ENCODE peak calls at places on chromosomes 2 and 18, in four cellular contexts. Z, B, P and K are unnamed samples.

GRCh38 chr2:161981016-161981415 is 93.0 kb downstream of the DPP4 start:
- DNase-seq in Z (no peak), B (no peak), P (no peak), K (no peak)

GRCh38 chr2:156436477-156437085 is 402 bp downstream of the GPD2 start:
- DNase-seq in Z (no peak), B (no peak), P (no peak), K (peak)

GRCh38 chr18:5543036-5543671 is 643 bp downstream of the EPB41L3 start:
- DNase-seq in Z (no peak), B (no peak), P (peak), K (no peak)

GRCh38 chr18:33960393-33960792 is 264.3 kb downstream of the NOL4 start:
- DNase-seq in Z (no peak), B (no peak), P (no peak), K (no peak)

GRCh38 chr2:150911766-150912280 is 349.8 kb downstream of the RBM43 start:
- DNase-seq in Z (no peak), B (peak), P (no peak), K (peak)

GRCh38 chr2:170573660-170574059 is 141.5 kb upstream of the SP5 start:
- DNase-seq in Z (no peak), B (peak), P (no peak), K (no peak)

GRCh38 chr18:48773821-48774220 is 176.9 kb downstream of the SMAD7 start:
- DNase-seq in Z (no peak), B (no peak), P (no peak), K (no peak)

GRCh38 chr18:14767474-14767873 is 19.5 kb downstream of the ANKRD30B start:
- DNase-seq in Z (no peak), B (no peak), P (no peak), K (no peak)

GRCh38 chr18:44392933-44393332 is 287.8 kb upstream of the SETBP1 start:
- DNase-seq in Z (no peak), B (no peak), P (no peak), K (no peak)

GRCh38 chr2:239896075-239896474 is 129.1 kb downstream of the NDUFA10 start:
- DNase-seq in Z (no peak), B (no peak), P (no peak), K (no peak)

GRCh38 chr2:164735309-164735919 is 106.2 kb downstream of the COBLL1 start:
- DNase-seq in Z (no peak), B (no peak), P (no peak), K (no peak)

GRCh38 chr2:190451561-190452176 is 43.5 kb downstream of the MFSD6 start:
- DNase-seq in Z (no peak), B (no peak), P (no peak), K (no peak)

GRCh38 chr18:79203017-79203605 is 133.9 kb downstream of the ATP9B start:
- DNase-seq in Z (no peak), B (no peak), P (no peak), K (no peak)

GRCh38 chr2:220318508-220318907 is 691.1 kb downstream of the SLC4A3 start:
- DNase-seq in Z (no peak), B (no peak), P (no peak), K (no peak)

GRCh38 chr2:130834091-130834922 is 2.4 kb upstream of the ARHGEF4 start:
- DNase-seq in Z (no peak), B (peak), P (no peak), K (no peak)

GRCh38 chr2:188725981-188726380 is 248.2 kb upstream of the COL3A1 start:
- DNase-seq in Z (no peak), B (no peak), P (no peak), K (no peak)

GRCh38 chr2:115910270-115910669 is 1467.8 kb downstream of the DPP10 start:
- DNase-seq in Z (no peak), B (no peak), P (peak), K (no peak)

GRCh38 chr2:238945433-238946150 is 97.7 kb downstream of the TWIST2 start:
- DNase-seq in Z (no peak), B (peak), P (no peak), K (peak)

GRCh38 chr2:238338710-238339394 is 18.5 kb downstream of the TRAF3IP1 start:
- DNase-seq in Z (no peak), B (no peak), P (no peak), K (no peak)

GRCh38 chr2:7427293-7428060 is 510.3 kb downstream of the RNF144A start:
- DNase-seq in Z (peak), B (peak), P (peak), K (peak)

GRCh38 chr2:196176142-196176738 is 4.9 kb upstream of the STK17B start:
- DNase-seq in Z (peak), B (no peak), P (no peak), K (no peak)

GRCh38 chr18:48885266-48885950 is 65.4 kb downstream of the SMAD7 start:
- DNase-seq in Z (no peak), B (no peak), P (no peak), K (no peak)

GRCh38 chr2:233332125-233332524 is 22.2 kb upstream of the DGKD start:
- DNase-seq in Z (no peak), B (no peak), P (no peak), K (no peak)

GRCh38 chr18:3451989-3452749 is 2.2 kb downstream of the TGIF1 start:
- DNase-seq in Z (no peak), B (no peak), P (peak), K (no peak)

GRCh38 chr2:191693151-191693550 is 15.2 kb downstream of the NABP1 start:
- DNase-seq in Z (no peak), B (no peak), P (no peak), K (no peak)

GRCh38 chr2:84077504-84077903 is 381.6 kb downstream of the SUCLG1 start:
- DNase-seq in Z (no peak), B (peak), P (peak), K (peak)

GRCh38 chr2:17878222-17879136 is at the start of gene KCNS3:
- DNase-seq in Z (no peak), B (no peak), P (peak), K (peak)

GRCh38 chr2:3563521-3563976 is 5.4 kb upstream of the RNASEH1 start:
- DNase-seq in Z (peak), B (no peak), P (no peak), K (no peak)

GRCh38 chr2:71071681-71072398 is 3.4 kb downstream of the NAGK start:
- DNase-seq in Z (peak), B (no peak), P (no peak), K (no peak)

GRCh38 chr2:174120346-174120745 is 128.0 kb downstream of the OLA1 start:
- DNase-seq in Z (no peak), B (peak), P (no peak), K (peak)

GRCh38 chr2:191905336-191905735 is 58.4 kb upstream of the CAVIN2 start:
- DNase-seq in Z (no peak), B (no peak), P (no peak), K (no peak)

GRCh38 chr18:22169889-22170420 is 566 bp downstream of the GATA6 start:
- DNase-seq in Z (no peak), B (peak), P (peak), K (no peak)

GRCh38 chr2:119414894-119415293 is 16.8 kb upstream of the TMEM37 start:
- DNase-seq in Z (no peak), B (no peak), P (no peak), K (no peak)

GRCh38 chr2:242075683-242076082 is 206.2 kb downstream of the RTP5 start:
- DNase-seq in Z (no peak), B (no peak), P (no peak), K (peak)

GRCh38 chr2:242075163-242075562 is 205.6 kb downstream of the RTP5 start:
- DNase-seq in Z (no peak), B (no peak), P (no peak), K (no peak)
- TF ChIP-seq PBX3 in Z (no peak), B (no peak), P (no peak), K (no peak)

GRCh38 chr2:68936462-68936861 is 16.2 kb downstream of the GKN2 start:
- DNase-seq in Z (no peak), B (no peak), P (no peak), K (no peak)
- TF ChIP-seq PBX3 in Z (no peak), B (no peak), P (no peak), K (no peak)

GRCh38 chr2:168797286-168797655 is 5.2 kb upstream of the NOSTRIN start:
- DNase-seq in Z (no peak), B (no peak), P (no peak), K (peak)

GRCh38 chr2:168796583-168797285 is 5.7 kb upstream of the NOSTRIN start:
- DNase-seq in Z (no peak), B (no peak), P (no peak), K (no peak)

GRCh38 chr2:168801456-168801855 is 981 bp upstream of the NOSTRIN start:
- DNase-seq in Z (no peak), B (no peak), P (no peak), K (no peak)

GRCh38 chr2:168798076-168798887 is 4.2 kb upstream of the NOSTRIN start:
- DNase-seq in Z (no peak), B (no peak), P (no peak), K (no peak)

DNA sequence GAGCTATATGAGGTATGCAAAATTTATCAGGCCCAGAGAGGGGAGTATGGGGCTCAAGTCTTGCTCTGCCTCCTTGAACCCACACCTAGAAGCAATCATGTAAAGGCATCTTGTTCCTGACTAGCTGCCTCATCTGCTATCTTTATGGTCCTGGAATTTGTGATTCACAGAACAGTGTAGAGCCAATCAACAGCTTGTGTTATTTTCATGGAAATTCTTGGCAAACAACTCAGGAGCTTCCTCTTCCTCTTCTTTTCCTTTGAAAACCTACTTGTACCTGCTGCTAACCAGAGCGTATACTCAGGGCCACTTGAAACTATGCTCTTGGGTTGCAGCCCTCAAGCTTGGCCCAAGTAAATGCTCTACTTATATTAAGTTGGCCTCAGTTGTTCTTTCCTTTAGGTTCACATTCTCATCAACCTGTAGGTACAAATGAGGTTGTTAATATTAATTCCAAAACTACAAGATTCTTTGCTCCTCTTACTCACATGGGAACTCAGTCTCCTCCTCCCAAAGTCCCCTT is 3.5 kb upstream of the NOSTRIN start:
- DNase-seq in Z (no peak), B (no peak), P (no peak), K (no peak)
- TF ChIP-seq PBX3 in Z (no peak), B (no peak), P (no peak), K (no peak)

DNA sequence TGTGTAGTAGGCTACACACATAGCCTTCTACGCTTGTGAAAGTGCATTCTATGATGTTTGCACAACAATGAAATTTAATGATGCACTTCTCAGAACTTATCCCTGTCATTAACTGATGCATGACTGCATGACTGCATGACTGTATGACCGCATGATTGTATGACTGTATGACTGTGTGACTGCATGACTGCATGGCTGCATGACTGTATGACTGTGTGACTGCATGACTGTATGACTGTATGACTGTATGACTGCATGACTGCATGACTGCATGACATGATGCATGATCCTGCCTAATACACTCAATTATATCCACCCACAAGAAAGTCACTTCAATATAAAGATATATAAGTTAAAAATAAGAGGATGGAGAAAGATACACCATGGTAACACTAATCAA is 365.4 kb upstream of the FSIP2 start:
- DNase-seq in Z (no peak), B (no peak), P (no peak), K (no peak)
- TF ChIP-seq PBX3 in Z (no peak), B (no peak), P (no peak), K (no peak)

GRCh38 chr2:96524482-96525210 is 11.9 kb upstream of the ARID5A start:
- DNase-seq in Z (no peak), B (no peak), P (no peak), K (no peak)

GRCh38 chr2:96525211-96525507 is 11.4 kb upstream of the ARID5A start:
- DNase-seq in Z (no peak), B (no peak), P (no peak), K (no peak)

GRCh38 chr2:96522304-96523203 is 14.0 kb upstream of the ARID5A start:
- DNase-seq in Z (no peak), B (no peak), P (no peak), K (no peak)

GRCh38 chr2:96526101-96526591 is 10.4 kb upstream of the ARID5A start:
- DNase-seq in Z (no peak), B (no peak), P (no peak), K (no peak)

GRCh38 chr2:96523659-96524481 is 12.7 kb upstream of the ARID5A start:
- DNase-seq in Z (no peak), B (no peak), P (no peak), K (no peak)
- TF ChIP-seq PBX3 in Z (no peak), B (no peak), P (no peak), K (no peak)

GRCh38 chr2:134144081-134144596 is 109.7 kb upstream of the MGAT5 start:
- DNase-seq in Z (no peak), B (no peak), P (no peak), K (no peak)

GRCh38 chr2:134143568-134143967 is 110.3 kb upstream of the MGAT5 start:
- DNase-seq in Z (no peak), B (no peak), P (no peak), K (no peak)

GRCh38 chr2:134141598-134142340 is 112.1 kb upstream of the MGAT5 start:
- DNase-seq in Z (no peak), B (no peak), P (no peak), K (no peak)

GRCh38 chr2:134142341-134142738 is 111.5 kb upstream of the MGAT5 start:
- DNase-seq in Z (no peak), B (no peak), P (no peak), K (no peak)

DNA sequence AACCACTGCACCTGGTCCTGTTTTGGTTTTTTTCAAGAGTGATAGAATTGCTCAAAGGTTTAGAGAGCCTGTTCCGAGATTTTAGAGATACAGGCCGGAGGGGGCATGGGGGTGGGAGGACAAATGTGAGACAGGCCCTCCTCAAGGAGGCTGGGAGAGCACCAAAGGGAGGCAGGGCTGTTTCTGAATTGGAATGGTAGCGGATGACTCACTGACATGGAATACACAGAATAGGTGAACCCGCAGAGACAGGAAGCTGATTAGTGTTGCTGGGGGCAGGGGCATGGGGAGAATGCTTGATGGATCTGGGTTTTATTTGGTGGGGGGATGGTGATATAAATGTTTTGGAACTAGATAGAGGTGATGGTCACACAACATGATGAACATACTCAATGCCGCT is 111.0 kb upstream of the MGAT5 start:
- DNase-seq in Z (no peak), B (no peak), P (no peak), K (no peak)
- TF ChIP-seq PBX3 in Z (no peak), B (no peak), P (no peak), K (no peak)